ENCODE peak calls at places on chromosomes 5 and 9, in six cellular contexts. A is spleen; L is Peyer's patch; W is CD8-positive, alpha-beta memory T cell; I is uterus; J is hepatocyte. E is an unnamed sample.

GRCh38 chr5:151079838-151080619 is 805 bp downstream of the TNIP1 start:
- DNase-seq in J (no peak), W (no peak), I (no peak), A (peak), L (no peak), E (no peak)

GRCh38 chr9:6758418-6759113 is 793 bp downstream of the KDM4C start:
- DNase-seq in A (peak), W (peak), L (peak), J (peak), I (peak), E (peak)

GRCh38 chr9:96612105-96612965 is 7.3 kb downstream of the CDC14B start:
- DNase-seq in L (peak), W (no peak), A (no peak), J (peak), I (peak), E (peak)

GRCh38 chr9:82271099-82271498 is 282.5 kb downstream of the SPATA31D1 start:
- DNase-seq in L (no peak), J (no peak), I (no peak), W (no peak), A (no peak), E (no peak)

GRCh38 chr5:173498286-173498685 is 118.2 kb downstream of the BOD1 start:
- DNase-seq in J (peak), A (no peak), L (no peak), I (no peak), W (no peak), E (no peak)

GRCh38 chr9:109441296-109441695 is 56.8 kb downstream of the PTPN3 start:
- DNase-seq in J (peak), W (no peak), L (no peak), A (no peak), I (no peak), E (no peak)

GRCh38 chr5:69300537-69301203 is 31.9 kb downstream of the CCDC125 start:
- DNase-seq in A (no peak), W (no peak), I (no peak), L (no peak), J (no peak), E (no peak)

GRCh38 chr9:126394802-126395201 is 68.2 kb downstream of the MVB12B start:
- DNase-seq in J (no peak), I (no peak), W (no peak), A (no peak), L (peak), E (no peak)

GRCh38 chr9:91033802-91034201 is 232.2 kb downstream of the SYK start:
- DNase-seq in A (peak), J (no peak), W (peak), L (peak), I (peak), E (no peak)

GRCh38 chr5:386432-387341 is 56.3 kb upstream of the EXOC3 start:
- DNase-seq in W (no peak), I (no peak), J (peak), L (no peak), A (no peak), E (peak)

GRCh38 chr9:135602789-135603481 is 36.4 kb downstream of the GLT6D1 start:
- DNase-seq in J (peak), A (peak), L (peak), W (peak), I (no peak), E (peak)

GRCh38 chr5:136679233-136679632 is 313.9 kb upstream of the TRPC7 start:
- DNase-seq in W (no peak), L (no peak), A (no peak), J (no peak), I (no peak), E (no peak)

GRCh38 chr9:121135642-121136041 is 60.9 kb downstream of the CNTRL start:
- DNase-seq in J (no peak), L (no peak), A (no peak), W (no peak), I (no peak), E (no peak)

GRCh38 chr9:35106343-35106730 is 3.4 kb upstream of the STOML2 start:
- DNase-seq in L (peak), W (no peak), A (no peak), I (no peak), J (no peak), E (no peak)

GRCh38 chr5:108345541-108346171 is 36.2 kb downstream of the FBXL17 start:
- DNase-seq in I (no peak), J (peak), L (no peak), W (peak), A (no peak), E (no peak)

GRCh38 chr9:4292781-4293180 is 7.1 kb downstream of the GLIS3 start:
- DNase-seq in I (no peak), L (no peak), J (no peak), W (no peak), A (no peak), E (no peak)

GRCh38 chr9:68643901-68644809 is 60.9 kb upstream of the PIP5K1B start:
- DNase-seq in A (no peak), L (peak), I (no peak), W (no peak), J (no peak), E (no peak)

GRCh38 chr9:133374612-133375115 is 1.2 kb downstream of the SURF4 start:
- DNase-seq in W (no peak), A (no peak), I (no peak), L (no peak), J (no peak), E (no peak)

GRCh38 chr9:1083325-1083913 is 33.3 kb downstream of the DMRT2 start:
- DNase-seq in W (no peak), L (no peak), I (peak), A (no peak), J (no peak), E (no peak)

GRCh38 chr5:73591102-73591695 is 25.7 kb downstream of the UTP15 start:
- DNase-seq in I (peak), L (peak), A (no peak), J (peak), W (peak), E (no peak)

GRCh38 chr9:74696520-74696919 is 191.2 kb downstream of the TRPM6 start:
- DNase-seq in A (no peak), L (no peak), I (no peak), J (no peak), W (no peak), E (no peak)

GRCh38 chr5:159052282-159053011 is 47.3 kb downstream of the EBF1 start:
- DNase-seq in J (no peak), W (no peak), A (no peak), I (no peak), L (peak), E (no peak)

GRCh38 chr5:159050408-159051091 is 49.2 kb downstream of the EBF1 start:
- DNase-seq in L (no peak), J (no peak), I (no peak), A (no peak), W (no peak), E (no peak)

GRCh38 chr5:159053216-159053615 is 46.5 kb downstream of the EBF1 start:
- DNase-seq in L (no peak), I (no peak), J (no peak), W (no peak), A (no peak), E (no peak)

GRCh38 chr5:159049844-159050318 is 49.8 kb downstream of the EBF1 start:
- DNase-seq in J (peak), I (no peak), L (no peak), W (no peak), A (no peak), E (no peak)

DNA sequence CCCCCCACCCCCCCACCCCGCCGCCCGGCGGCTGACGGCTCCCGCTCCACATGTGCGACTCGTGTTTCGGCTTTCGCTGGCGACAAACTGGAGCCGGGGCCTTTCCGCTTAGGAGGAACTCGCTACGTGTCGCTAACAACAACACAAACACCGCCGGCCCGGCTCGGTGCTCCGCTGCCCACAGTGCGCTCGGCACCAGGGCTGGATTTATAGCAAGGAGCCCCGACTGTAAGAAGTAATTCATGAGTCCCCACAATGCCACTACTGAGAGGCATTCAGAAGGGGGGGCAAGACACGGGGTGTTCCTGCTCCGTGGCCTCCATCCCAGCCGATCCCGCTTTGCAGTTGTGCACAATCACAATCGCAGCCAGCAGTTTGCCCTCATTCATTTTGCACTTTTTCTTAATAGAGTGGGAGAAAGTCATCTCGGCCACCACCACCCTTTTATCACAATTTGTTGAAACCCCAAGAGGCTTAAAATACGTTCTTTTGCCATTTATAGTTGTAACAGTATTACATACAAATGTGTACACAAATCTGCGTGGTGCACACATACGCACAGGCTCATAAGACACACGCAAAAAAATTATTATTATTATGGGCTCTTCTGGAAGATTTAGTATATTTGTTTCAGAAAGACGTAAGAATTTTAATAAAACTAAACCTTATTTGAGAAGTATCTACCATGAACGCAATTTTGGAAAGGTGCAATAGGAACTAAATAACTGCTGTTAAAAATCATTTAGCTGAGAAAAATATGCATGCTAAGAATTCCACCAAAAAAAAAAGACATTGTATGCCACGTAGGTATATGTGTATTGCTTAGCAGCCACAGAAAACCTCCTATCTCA is 48.1 kb downstream of the EBF1 start:
- DNase-seq in I (peak), A (peak), W (no peak), J (peak), L (peak), E (peak)
- H3K4me3 ChIP-seq in I (peak), A (peak), W (no peak), J (peak), L (peak), E (peak)

DNA sequence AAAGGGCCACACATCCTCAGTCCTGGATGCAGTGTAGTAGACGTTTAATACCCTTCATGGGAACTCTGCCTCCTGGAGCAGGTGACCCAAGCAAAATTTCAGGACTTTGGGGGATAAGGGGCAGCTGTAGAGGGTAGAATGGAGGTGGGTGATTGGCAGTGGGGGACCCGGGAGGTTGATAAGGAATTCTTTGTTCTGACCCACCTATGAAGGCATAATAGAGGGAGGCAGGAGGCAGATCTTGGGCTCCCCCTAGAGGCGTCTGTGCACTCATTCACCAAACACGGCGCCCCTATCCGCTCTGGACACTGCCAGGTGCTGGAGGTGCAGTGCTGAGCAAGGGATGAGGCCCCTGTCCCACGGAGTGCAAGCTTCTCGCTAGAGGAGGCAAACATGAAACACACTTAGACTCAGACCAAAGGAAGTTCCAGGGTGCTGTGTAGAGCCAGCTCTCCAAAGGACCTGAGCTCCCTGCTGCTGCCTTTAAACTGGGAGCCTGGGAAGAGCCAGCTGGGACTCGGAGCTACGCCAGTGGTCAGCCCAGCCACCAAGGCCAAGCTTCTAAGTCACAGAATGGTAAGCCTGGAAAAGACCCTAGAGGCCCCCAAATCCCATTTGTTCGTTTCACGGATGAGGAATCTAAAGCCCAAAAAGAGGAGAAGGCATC is 7.7 kb downstream of the IL17B start:
- DNase-seq in L (peak), I (peak), W (peak), A (peak), J (peak), E (no peak)
- H3K27ac ChIP-seq in L (no peak), I (peak), W (no peak), A (no peak), J (no peak), E (peak)

DNA sequence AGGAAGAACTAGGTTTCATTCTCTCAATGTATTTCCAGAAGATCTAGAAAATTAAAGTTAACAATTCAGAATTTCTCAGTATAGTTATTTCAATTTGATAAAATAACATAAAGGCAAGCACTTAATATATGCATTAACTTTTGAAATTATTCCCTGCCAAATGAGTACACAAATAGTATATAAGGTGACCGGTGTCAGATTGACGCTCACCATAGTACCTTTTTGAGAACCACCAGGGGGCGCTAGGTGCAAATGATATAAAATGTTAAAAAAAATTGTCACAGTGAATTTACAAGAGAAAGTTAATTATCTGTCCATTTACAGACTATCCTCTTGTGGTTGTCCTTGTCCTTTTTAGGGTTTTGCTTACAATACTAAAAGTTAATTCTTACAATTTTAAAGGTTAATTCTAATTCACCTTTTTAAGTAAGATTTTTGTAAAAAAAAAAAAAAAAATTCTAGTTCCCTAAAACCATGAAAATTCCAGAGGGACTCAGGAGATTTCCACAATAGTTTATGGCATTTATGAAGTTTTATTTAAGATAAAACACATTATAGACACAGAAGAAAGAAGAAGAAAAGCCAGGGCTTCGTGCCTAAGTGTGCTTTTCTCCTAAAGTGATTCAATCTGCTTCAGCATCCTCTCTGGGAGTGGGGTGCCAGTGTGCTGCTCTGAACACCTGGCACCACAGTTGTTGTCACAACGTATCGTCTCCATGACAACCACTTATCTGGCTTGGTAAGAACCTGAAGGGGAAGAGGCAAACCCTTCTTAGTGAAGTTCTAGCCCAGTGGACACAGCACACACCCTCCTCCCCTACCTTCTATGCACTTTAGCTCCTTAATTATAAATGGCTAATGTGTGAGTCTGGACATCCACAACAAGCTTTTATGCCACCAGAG is 1.7 kb downstream of the ADAMTS16 start:
- DNase-seq in A (no peak), W (peak), J (peak), L (peak), I (peak), E (peak)
- H3K4me3 ChIP-seq in A (no peak), W (no peak), J (no peak), L (no peak), I (no peak), E (peak)

GRCh38 chr5:156354571-156354970 is 27.6 kb downstream of the SGCD start:
- DNase-seq in I (no peak), W (no peak), J (no peak), L (no peak), A (no peak), E (no peak)
- H3K27ac ChIP-seq in I (no peak), W (no peak), J (no peak), L (no peak), A (no peak), E (no peak)

GRCh38 chr9:130937146-130938076 is 1.6 kb downstream of the FIBCD1 start:
- DNase-seq in I (no peak), J (no peak), L (no peak), A (no peak), W (no peak), E (no peak)
- H3K4me3 ChIP-seq in I (no peak), J (no peak), L (no peak), A (no peak), W (no peak), E (no peak)

DNA sequence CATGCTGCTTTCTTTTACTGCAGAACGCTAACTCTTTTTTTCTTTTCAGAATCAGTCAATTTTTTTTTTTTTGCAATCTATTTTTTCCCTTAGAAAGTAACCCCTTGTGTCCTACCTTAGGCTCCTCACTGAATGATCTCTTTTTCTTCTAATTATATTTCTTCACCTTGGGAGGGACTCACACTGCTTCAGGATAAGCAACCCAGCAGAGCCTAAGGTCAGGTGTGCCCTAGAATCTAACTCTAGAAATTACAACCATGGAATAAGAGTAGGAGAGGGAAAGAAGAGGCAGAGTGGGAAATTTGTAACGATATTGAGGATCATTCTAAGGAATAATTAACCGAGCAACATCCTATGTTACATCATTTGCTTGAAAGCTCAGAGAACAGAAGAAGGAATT is 564.0 kb upstream of the MEF2C start:
- DNase-seq in A (no peak), J (no peak), L (no peak), W (no peak), I (no peak), E (no peak)
- H3K27ac ChIP-seq in A (peak), J (no peak), L (no peak), W (no peak), I (no peak), E (no peak)

GRCh38 chr9:19408316-19408692 is 505 bp upstream of the ACER2 start:
- DNase-seq in W (peak), A (peak), L (no peak), J (no peak), I (no peak), E (peak)
- H3K4me3 ChIP-seq in W (peak), A (peak), L (peak), J (peak), I (peak), E (peak)

GRCh38 chr5:14299666-14300065 is 156.5 kb downstream of the TRIO start:
- DNase-seq in A (no peak), W (no peak), L (no peak), J (no peak), I (no peak), E (no peak)

GRCh38 chr5:14298126-14298847 is 155.1 kb downstream of the TRIO start:
- DNase-seq in I (peak), L (no peak), W (no peak), J (no peak), A (no peak), E (no peak)

GRCh38 chr5:14295610-14296009 is 152.5 kb downstream of the TRIO start:
- DNase-seq in A (no peak), L (no peak), I (no peak), J (no peak), W (no peak), E (no peak)

GRCh38 chr5:14296533-14297331 is 153.6 kb downstream of the TRIO start:
- DNase-seq in J (no peak), W (no peak), I (no peak), A (no peak), L (no peak), E (no peak)

GRCh38 chr5:14297697-14298096 is 154.6 kb downstream of the TRIO start:
- DNase-seq in A (no peak), I (no peak), L (no peak), W (no peak), J (no peak), E (no peak)
- H3K27ac ChIP-seq in A (no peak), I (no peak), L (no peak), W (no peak), J (no peak), E (no peak)

GRCh38 chr5:36153299-36153677 is 1.4 kb downstream of the SKP2 start:
- DNase-seq in W (no peak), I (no peak), L (no peak), A (no peak), J (no peak), E (no peak)
- H3K4me3 ChIP-seq in W (no peak), I (no peak), L (no peak), A (no peak), J (peak), E (peak)

GRCh38 chr5:2722901-2723300 is 28.6 kb downstream of the IRX2 start:
- DNase-seq in I (no peak), W (no peak), L (no peak), J (no peak), A (no peak), E (peak)
- H3K27ac ChIP-seq in I (no peak), W (no peak), L (no peak), J (no peak), A (no peak), E (no peak)